ENCODE peak calls at places on chromosome 3, in nine cellular contexts. T is prostate gland; M is NCI-H2029; W is activated gamma-delta T cell treated with Interleukin-2 at 50 U/mL for 16 hours; L is HuH-7; D is HTR-8/SVneo; Y is A549; U is stimulated activated CD4-positive, alpha-beta T cell treated with anti-CD3 and anti-CD28 coated beads, Interleukin-2, amount 100 ng/mL, for 48 hours; C is choroid plexus epithelial cell. A is an unnamed sample.

GRCh38 chr3:132573657-132574260 is 23.3 kb upstream of the ACKR4 start:
- DNase-seq in T (no peak), M (no peak), W (no peak), L (no peak), D (no peak), Y (no peak), U (no peak), C (no peak), A (no peak)

GRCh38 chr3:43053291-43053690 is 52.6 kb downstream of the POMGNT2 start:
- DNase-seq in T (no peak), M (no peak), W (no peak), L (no peak), D (no peak), Y (no peak), U (no peak), C (no peak), A (no peak)

GRCh38 chr3:137764001-137764433 is at the start of gene SOX14:
- DNase-seq in T (peak), M (peak), W (no peak), L (no peak), D (no peak), Y (no peak), U (no peak), C (no peak), A (no peak)

GRCh38 chr3:74393426-74393825 is 221.0 kb downstream of the CNTN3 start:
- DNase-seq in T (no peak), M (no peak), W (no peak), L (no peak), D (no peak), Y (no peak), U (no peak), C (no peak), A (no peak)

GRCh38 chr3:172394692-172395091 is 53.6 kb downstream of the GHSR start:
- DNase-seq in T (no peak), M (no peak), W (no peak), L (no peak), D (no peak), Y (no peak), U (no peak), C (no peak), A (no peak)

GRCh38 chr3:53709856-53710674 is 136.2 kb downstream of the CHDH start:
- DNase-seq in T (peak), M (peak), W (peak), L (peak), D (peak), Y (peak), U (peak), C (peak), A (peak)

GRCh38 chr3:172171396-172172075 is 132.2 kb downstream of the FNDC3B start:
- DNase-seq in T (no peak), M (no peak), W (no peak), L (no peak), D (no peak), Y (no peak), U (no peak), C (no peak), A (no peak)

GRCh38 chr3:27533718-27534578 is 49.8 kb upstream of the SLC4A7 start:
- DNase-seq in T (peak), M (no peak), W (peak), L (peak), D (peak), Y (peak), U (no peak), C (peak), A (no peak)